ENCODE peak calls at places on chromosome 7, in six cellular contexts. M, T, D, P, J and U are unnamed samples. For H3K4me1, the result is how much of the 10 kb centered on the place peaks cover.

GRCh38 chr7:157415486-157415885 is 78.7 kb downstream of the DNAJB6 start:
- DNase-seq in D (no peak), P (no peak), M (no peak), J (no peak), T (no peak), U (no peak)

GRCh38 chr7:20107582-20107981 is 109.6 kb downstream of the MACC1 start:
- DNase-seq in J (peak), D (no peak), M (no peak), P (peak), T (no peak), U (no peak)

GRCh38 chr7:24406818-24407226 is 122.8 kb downstream of the NPY start:
- DNase-seq in P (no peak), T (no peak), M (no peak), D (no peak), J (no peak), U (no peak)

GRCh38 chr7:108875139-108875538 is 305.5 kb downstream of the DNAJB9 start:
- DNase-seq in P (no peak), T (no peak), D (peak), M (peak), J (no peak), U (peak)

GRCh38 chr7:64873517-64873916 is 29.6 kb upstream of the ZNF273 start:
- DNase-seq in D (no peak), T (no peak), M (peak), J (no peak), P (no peak), U (no peak)

GRCh38 chr7:26508481-26508880 is 216.8 kb downstream of the SNX10 start:
- DNase-seq in M (no peak), P (no peak), J (no peak), T (no peak), D (no peak), U (no peak)

GRCh38 chr7:46832136-46832535 is 749.8 kb downstream of the TNS3 start:
- DNase-seq in J (no peak), T (no peak), P (no peak), M (no peak), D (no peak), U (no peak)

GRCh38 chr7:7789551-7789988 is 71.2 kb upstream of the RPA3 start:
- DNase-seq in J (no peak), D (no peak), T (no peak), M (no peak), P (no peak), U (no peak)

GRCh38 chr7:137772221-137772620 is 74.6 kb downstream of the DGKI start:
- DNase-seq in T (no peak), J (no peak), M (no peak), P (no peak), D (peak), U (no peak)

GRCh38 chr7:106795171-106795876 is 69.8 kb upstream of the PIK3CG start:
- DNase-seq in M (no peak), T (no peak), J (no peak), P (no peak), D (no peak), U (no peak)

GRCh38 chr7:107233174-107233573 is 64.4 kb downstream of the HBP1 start:
- DNase-seq in P (no peak), J (no peak), M (no peak), T (no peak), D (no peak), U (no peak)

GRCh38 chr7:3234851-3235250 is 66.2 kb upstream of the SDK1 start:
- DNase-seq in T (no peak), D (no peak), M (no peak), P (no peak), J (no peak), U (no peak)

GRCh38 chr7:101947899-101948298 is 130.5 kb downstream of the CUX1 start:
- DNase-seq in M (peak), T (no peak), P (no peak), J (no peak), D (no peak), U (no peak)
- H3K4me1 ChIP-seq in M (under half), T (under half), P (under half), J (under half), D (under half), U (under half)

GRCh38 chr7:80637453-80637852 is 989 bp upstream of the CD36 start:
- DNase-seq in D (no peak), M (no peak), T (no peak), J (no peak), P (no peak), U (no peak)
- H3K27ac ChIP-seq in D (no peak), M (no peak), T (peak), J (no peak), P (no peak), U (no peak)

GRCh38 chr7:28155019-28155660 is 25.5 kb downstream of the JAZF1 start:
- DNase-seq in T (no peak), J (no peak), P (no peak), D (no peak), M (no peak), U (no peak)
- H3K4me3 ChIP-seq in T (no peak), J (no peak), P (no peak), D (no peak), M (no peak), U (no peak)

GRCh38 chr7:36404639-36405408 is 15.2 kb downstream of the ANLN start:
- DNase-seq in D (no peak), J (no peak), M (no peak), P (no peak), T (no peak), U (no peak)
- H3K4me1 ChIP-seq in D (under half), J (under half), M (under half), P (under half), T (under half), U (under half)

GRCh38 chr7:44768663-44769361 is 20.2 kb downstream of the ZMIZ2 start:
- DNase-seq in T (no peak), M (peak), J (no peak), P (no peak), D (no peak), U (no peak)
- H3K27ac ChIP-seq in T (peak), M (peak), J (peak), P (peak), D (peak), U (no peak)

GRCh38 chr7:86645676-86646276 is 2.1 kb downstream of the GRM3 start:
- DNase-seq in J (no peak), T (no peak), D (no peak), P (no peak), M (peak), U (no peak)
- H3K4me3 ChIP-seq in J (no peak), T (no peak), D (no peak), P (no peak), M (no peak), U (no peak)

GRCh38 chr7:30898411-30898810 is 13.2 kb upstream of the AQP1 start:
- DNase-seq in M (no peak), D (no peak), P (no peak), J (no peak), T (no peak), U (no peak)

GRCh38 chr7:30896783-30897617 is 14.7 kb upstream of the AQP1 start:
- DNase-seq in P (no peak), J (no peak), M (no peak), T (peak), D (no peak), U (no peak)

GRCh38 chr7:30899066-30899465 is 12.6 kb upstream of the AQP1 start:
- DNase-seq in T (no peak), P (no peak), J (no peak), D (no peak), M (no peak), U (no peak)

GRCh38 chr7:30896041-30896440 is 15.6 kb upstream of the AQP1 start:
- DNase-seq in P (no peak), M (no peak), T (no peak), J (no peak), D (no peak), U (no peak)

DNA sequence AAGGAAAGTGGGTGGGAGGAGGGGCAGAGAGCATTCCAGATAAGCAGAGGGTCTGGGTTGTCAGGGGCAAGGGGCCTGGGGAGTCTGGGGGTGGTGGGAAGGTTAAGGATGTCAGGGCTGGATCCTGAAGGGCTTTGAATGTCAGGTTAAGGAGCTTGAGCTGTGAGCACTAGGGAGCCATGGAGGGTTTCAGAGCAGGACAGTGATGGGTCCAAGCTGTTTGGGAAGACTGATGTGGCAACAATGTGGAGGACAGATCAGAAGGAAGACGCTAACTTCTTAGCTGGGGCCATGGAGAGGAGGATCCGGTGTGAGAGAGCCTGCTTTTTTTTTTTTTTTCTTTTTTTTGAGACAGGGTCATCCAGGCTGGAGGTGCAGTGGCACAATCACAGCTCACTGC is 13.9 kb upstream of the AQP1 start:
- DNase-seq in M (no peak), T (no peak), D (no peak), P (no peak), J (no peak), U (no peak)
- H3K4me1 ChIP-seq in M (under half), T (half or more), D (under half), P (half or more), J (under half), U (under half)

DNA sequence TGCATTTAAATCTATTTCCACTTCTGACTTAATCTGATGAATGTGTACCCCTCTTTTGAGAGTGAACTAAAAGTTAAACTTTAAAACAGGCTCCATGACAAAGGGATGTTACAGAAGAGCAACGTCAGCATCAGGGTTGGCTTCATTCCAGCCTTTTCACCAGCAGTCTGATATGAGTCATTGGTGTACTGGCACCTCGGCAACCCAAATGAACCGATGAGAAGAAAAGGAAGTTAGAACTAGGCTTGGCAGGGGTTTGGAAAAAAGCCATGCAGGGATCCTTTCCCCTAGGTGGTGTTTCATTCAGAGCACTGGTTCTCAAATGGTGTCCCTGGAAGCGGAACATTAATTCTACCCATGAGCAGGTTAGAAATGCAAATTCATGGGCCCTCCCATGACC is 53.6 kb downstream of the SEC61G start:
- DNase-seq in P (no peak), M (no peak), T (no peak), D (peak), J (no peak), U (no peak)
- H3K27ac ChIP-seq in P (no peak), M (no peak), T (no peak), D (no peak), J (no peak), U (no peak)

GRCh38 chr7:151736403-151736909 is 140.5 kb downstream of the PRKAG2 start:
- DNase-seq in D (peak), T (no peak), J (peak), M (peak), P (peak), U (no peak)
- H3K4me3 ChIP-seq in D (peak), T (peak), J (no peak), M (peak), P (peak), U (no peak)